ENCODE peak calls at places on chromosomes 5 and 9, in eight cellular contexts. M, O, J, F, Y, V, T and Z are unnamed samples.

GRCh38 chr9:19085295-19085694 is 17.4 kb downstream of the HAUS6 start:
- DNase-seq in M (no peak), O (no peak), J (no peak), F (no peak), Y (no peak), V (no peak), T (no peak), Z (peak; percentile 21)

GRCh38 chr9:137426018-137426681 is 3.0 kb downstream of the NOXA1 start:
- DNase-seq in M (no peak), O (no peak), J (no peak), F (peak; percentile 57), Y (peak; percentile 6), V (no peak), T (no peak), Z (no peak)

GRCh38 chr9:103242025-103242424 is 246.9 kb downstream of the CYLC2 start:
- DNase-seq in M (no peak), O (peak; percentile 1), J (no peak), F (no peak), Y (no peak), V (peak; percentile 62), T (no peak), Z (peak; percentile 63)

GRCh38 chr5:171462136-171462927 is 42.9 kb downstream of the FGF18 start:
- DNase-seq in M (no peak), O (no peak), J (no peak), F (no peak), Y (no peak), V (no peak), T (no peak), Z (no peak)

GRCh38 chr5:120464627-120465280 is 654 bp downstream of the PRR16 start:
- DNase-seq in M (peak; percentile 0), O (peak; percentile 72), J (peak; percentile 69), F (no peak), Y (no peak), V (peak; percentile 44), T (no peak), Z (peak; percentile 38)

GRCh38 chr5:1552469-1553255 is 28.9 kb upstream of the LPCAT1 start:
- DNase-seq in M (no peak), O (no peak), J (peak; percentile 42), F (no peak), Y (no peak), V (peak; percentile 50), T (no peak), Z (peak; percentile 73)

GRCh38 chr5:176674799-176675198 is 27.5 kb downstream of the TSPAN17 start:
- DNase-seq in M (no peak), O (no peak), J (no peak), F (no peak), Y (no peak), V (no peak), T (no peak), Z (no peak)

GRCh38 chr5:173997331-173997730 is 8.4 kb downstream of the C5orf47 start:
- DNase-seq in M (no peak), O (no peak), J (no peak), F (no peak), Y (no peak), V (no peak), T (no peak), Z (no peak)

GRCh38 chr5:14108170-14108996 is 34.8 kb upstream of the TRIO start:
- DNase-seq in M (no peak), O (peak; percentile 92), J (peak; percentile 81), F (no peak), Y (no peak), V (peak; percentile 81), T (peak; percentile 19), Z (peak; percentile 79)

GRCh38 chr5:159712672-159713071 is 203.6 kb upstream of the ADRA1B start:
- DNase-seq in M (no peak), O (peak; percentile 95), J (no peak), F (no peak), Y (no peak), V (peak; percentile 58), T (no peak), Z (no peak)

GRCh38 chr5:115850771-115851416 is 9.2 kb downstream of the AP3S1 start:
- DNase-seq in M (no peak), O (peak; percentile 86), J (no peak), F (no peak), Y (no peak), V (peak; percentile 24), T (no peak), Z (no peak)

GRCh38 chr9:119365291-119366027 is 3.8 kb downstream of the BRINP1 start:
- DNase-seq in M (no peak), O (peak; percentile 35), J (no peak), F (no peak), Y (no peak), V (peak; percentile 90), T (no peak), Z (peak; percentile 36)

GRCh38 chr5:177421046-177421798 is 5.3 kb upstream of the GRK6 start:
- DNase-seq in M (no peak), O (no peak), J (no peak), F (no peak), Y (no peak), V (no peak), T (no peak), Z (no peak)

GRCh38 chr5:149605354-149605997 is 24.2 kb downstream of the ARHGEF37 start:
- DNase-seq in M (no peak), O (no peak), J (no peak), F (no peak), Y (no peak), V (no peak), T (no peak), Z (no peak)

GRCh38 chr9:31034311-31034710 is 1350.1 kb upstream of the ACO1 start:
- DNase-seq in M (no peak), O (peak; percentile 5), J (no peak), F (no peak), Y (no peak), V (peak; percentile 5), T (no peak), Z (peak; percentile 47)

GRCh38 chr9:69174645-69175487 is 789 bp downstream of the TJP2 start:
- DNase-seq in M (no peak), O (peak; percentile 99), J (peak; percentile 86), F (no peak), Y (peak; percentile 31), V (peak; percentile 80), T (peak; percentile 13), Z (peak; percentile 24)

GRCh38 chr5:133750856-133751255 is 138.5 kb upstream of the FSTL4 start:
- DNase-seq in M (no peak), O (no peak), J (no peak), F (no peak), Y (no peak), V (no peak), T (no peak), Z (no peak)

GRCh38 chr5:82356808-82357671 is 78.9 kb upstream of the RPS23 start:
- DNase-seq in M (peak; percentile 53), O (peak; percentile 99), J (peak; percentile 71), F (peak; percentile 92), Y (no peak), V (peak; percentile 51), T (no peak), Z (no peak)

GRCh38 chr9:19550009-19550408 is 141.2 kb downstream of the ACER2 start:
- DNase-seq in M (no peak), O (no peak), J (no peak), F (no peak), Y (no peak), V (no peak), T (no peak), Z (no peak)

GRCh38 chr9:111926421-111926875 is 29.8 kb downstream of the UGCG start:
- DNase-seq in M (no peak), O (peak; percentile 87), J (no peak), F (peak; percentile 82), Y (no peak), V (peak; percentile 19), T (no peak), Z (no peak)

GRCh38 chr9:36815566-36816348 is 218.3 kb downstream of the PAX5 start:
- DNase-seq in M (no peak), O (no peak), J (no peak), F (no peak), Y (no peak), V (no peak), T (no peak), Z (no peak)

GRCh38 chr9:120742951-120743416 is 28.7 kb upstream of the MEGF9 start:
- DNase-seq in M (no peak), O (peak; percentile 54), J (no peak), F (no peak), Y (no peak), V (peak; percentile 61), T (no peak), Z (peak; percentile 15)

GRCh38 chr5:172407241-172407691 is 47.1 kb downstream of the SH3PXD2B start:
- DNase-seq in M (no peak), O (no peak), J (no peak), F (no peak), Y (no peak), V (no peak), T (no peak), Z (no peak)

GRCh38 chr5:72210913-72211670 is 103.8 kb downstream of the MAP1B start:
- DNase-seq in M (no peak), O (peak; percentile 82), J (peak; percentile 60), F (no peak), Y (no peak), V (no peak), T (no peak), Z (no peak)

GRCh38 chr9:85401998-85402397 is 339.8 kb downstream of the AGTPBP1 start:
- DNase-seq in M (no peak), O (no peak), J (no peak), F (no peak), Y (no peak), V (no peak), T (no peak), Z (peak; percentile 24)